ENCODE peak calls at places on chromosome 1, in nine cellular contexts. D, X, T, C, A, S, M, V and K are unnamed samples. For H3K4me1 and H3K27me3, the result is how much of the 10 kb centered on the place peaks cover.

GRCh38 chr1:44677201-44677520 is 2.6 kb downstream of the ARMH1 start:
- DNase-seq in D (peak), X (no peak), T (peak), C (peak), A (no peak), S (no peak), M (peak), V (no peak), K (no peak)

GRCh38 chr1:242129103-242129502 is 130.2 kb upstream of the MAP1LC3C start:
- DNase-seq in D (no peak), X (peak), T (peak), C (peak), A (no peak), S (no peak), M (no peak), V (no peak), K (no peak)

GRCh38 chr1:240806201-240806745 is 194.3 kb upstream of the GREM2 start:
- DNase-seq in D (no peak), X (no peak), T (no peak), C (no peak), A (no peak), S (no peak), M (peak), V (no peak), K (no peak)

GRCh38 chr1:14724234-14724633 is 125.7 kb downstream of the KAZN start:
- DNase-seq in D (peak), X (no peak), T (no peak), C (no peak), A (no peak), S (no peak), M (no peak), V (no peak), K (no peak)

GRCh38 chr1:219542828-219543518 is 69.9 kb downstream of the ZC3H11B start:
- DNase-seq in D (peak), X (no peak), T (no peak), C (no peak), A (no peak), S (no peak), M (peak), V (no peak), K (no peak)

GRCh38 chr1:205273551-205273982 is 45.8 kb downstream of the TMCC2 start:
- DNase-seq in D (no peak), X (peak), T (peak), C (peak), A (peak), S (peak), M (peak), V (peak), K (peak)

GRCh38 chr1:17355898-17356297 is 16.1 kb upstream of the PADI6 start:
- DNase-seq in D (no peak), X (no peak), T (no peak), C (no peak), A (no peak), S (no peak), M (no peak), V (no peak), K (no peak)

GRCh38 chr1:169796411-169796810 is 1.7 kb upstream of the METTL18 start:
- DNase-seq in D (no peak), X (no peak), T (no peak), C (no peak), A (no peak), S (no peak), M (no peak), V (no peak), K (no peak)

GRCh38 chr1:54016343-54017282 is 1.4 kb downstream of the LDLRAD1 start:
- DNase-seq in D (no peak), X (no peak), T (peak), C (no peak), A (no peak), S (no peak), M (peak), V (peak), K (no peak)

GRCh38 chr1:32111789-32112188 is 3.9 kb downstream of the KPNA6 start:
- DNase-seq in D (peak), X (no peak), T (peak), C (peak), A (no peak), S (no peak), M (peak), V (no peak), K (no peak)

GRCh38 chr1:47901001-47901575 is 96.1 kb downstream of the TRABD2B start:
- DNase-seq in D (no peak), X (no peak), T (no peak), C (no peak), A (no peak), S (no peak), M (no peak), V (peak), K (no peak)

GRCh38 chr1:237590381-237590780 is 300.3 kb downstream of the ZP4 start:
- DNase-seq in D (no peak), X (no peak), T (no peak), C (no peak), A (no peak), S (no peak), M (no peak), V (no peak), K (no peak)

GRCh38 chr1:239731079-239731744 is 344.8 kb downstream of the CHRM3 start:
- DNase-seq in D (no peak), X (no peak), T (no peak), C (no peak), A (no peak), S (no peak), M (no peak), V (no peak), K (no peak)

GRCh38 chr1:184753093-184753492 is 1.6 kb downstream of the EDEM3 start:
- DNase-seq in D (no peak), X (no peak), T (no peak), C (no peak), A (no peak), S (no peak), M (no peak), V (no peak), K (no peak)

DNA sequence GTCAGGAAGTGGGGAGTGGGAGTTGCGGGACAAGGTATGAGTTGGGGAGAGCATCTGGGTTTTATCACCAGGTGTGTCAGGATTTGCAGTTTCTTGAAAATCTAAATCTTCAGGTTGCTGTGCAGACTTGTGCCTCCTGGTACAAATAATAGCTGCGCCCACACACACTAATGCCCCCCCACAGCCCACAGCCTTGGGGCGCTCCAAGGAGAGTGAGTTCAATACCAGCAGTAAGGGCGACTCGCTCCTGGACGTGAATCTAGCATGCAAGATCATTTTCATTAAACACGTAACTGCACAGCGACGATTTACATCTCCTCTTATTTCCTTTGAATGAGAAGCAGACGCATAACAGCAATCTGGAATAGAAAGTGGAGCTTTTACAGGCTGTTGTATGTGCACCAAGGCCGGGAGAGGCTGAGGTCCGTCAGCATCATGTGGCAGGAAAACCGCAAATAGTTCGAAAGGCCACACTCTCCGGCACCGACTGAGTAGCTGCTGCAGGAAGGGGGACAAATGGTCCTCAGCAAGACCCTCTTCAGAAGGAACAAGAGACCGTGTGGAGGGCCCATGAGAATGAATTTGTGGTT is 439.6 kb downstream of the SMYD3 start:
- DNase-seq in D (peak), X (no peak), T (peak), C (no peak), A (no peak), S (no peak), M (peak), V (no peak), K (no peak)
- H3K4me3 ChIP-seq in D (no peak), X (no peak), T (no peak), C (no peak), A (no peak), S (no peak), M (no peak), V (no peak), K (no peak)

DNA sequence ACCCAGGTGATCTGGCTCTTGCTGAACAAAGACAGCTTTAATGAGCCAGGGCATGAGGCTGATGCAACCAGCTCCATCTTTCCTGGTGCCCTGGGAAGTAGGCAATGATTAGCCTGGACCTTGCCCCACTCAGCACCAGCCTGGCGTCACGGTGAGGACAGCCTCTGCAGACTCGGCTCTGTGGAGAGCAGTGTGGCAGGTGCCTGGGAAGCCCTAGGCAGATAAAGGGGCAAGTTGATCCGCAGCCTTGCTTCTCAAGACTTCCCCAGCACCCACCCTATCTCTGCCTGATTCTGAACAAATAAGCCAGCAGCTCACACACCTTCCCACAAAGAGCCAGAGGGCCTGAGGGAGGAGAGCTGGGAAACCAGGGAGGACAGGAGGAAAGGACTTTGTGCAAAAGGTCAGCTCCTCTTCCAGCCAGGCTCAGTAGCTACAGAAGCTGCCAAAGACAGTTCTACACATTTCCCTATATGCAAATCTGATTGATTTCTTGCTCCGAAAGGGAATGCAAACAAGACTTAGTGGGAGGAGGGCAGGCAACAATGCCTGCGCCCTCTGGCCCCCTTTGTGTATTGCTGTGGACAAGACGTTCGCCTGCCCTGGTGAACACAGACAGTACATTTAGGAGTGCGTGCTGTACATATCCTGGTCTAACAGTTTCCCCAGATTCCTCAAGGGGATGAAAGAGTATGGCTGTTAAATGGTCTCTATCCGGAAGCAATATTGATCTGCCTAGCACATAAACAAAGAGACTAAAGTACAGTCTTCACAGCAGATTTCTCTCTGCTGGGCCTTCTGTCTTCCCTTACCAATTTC is 63.8 kb downstream of the BCAR3 start:
- DNase-seq in D (no peak), X (no peak), T (no peak), C (no peak), A (no peak), S (no peak), M (no peak), V (no peak), K (no peak)
- H3K4me1 ChIP-seq in D (half or more), X (under half), T (under half), C (under half), A (under half), S (under half), M (under half), V (under half), K (under half)

DNA sequence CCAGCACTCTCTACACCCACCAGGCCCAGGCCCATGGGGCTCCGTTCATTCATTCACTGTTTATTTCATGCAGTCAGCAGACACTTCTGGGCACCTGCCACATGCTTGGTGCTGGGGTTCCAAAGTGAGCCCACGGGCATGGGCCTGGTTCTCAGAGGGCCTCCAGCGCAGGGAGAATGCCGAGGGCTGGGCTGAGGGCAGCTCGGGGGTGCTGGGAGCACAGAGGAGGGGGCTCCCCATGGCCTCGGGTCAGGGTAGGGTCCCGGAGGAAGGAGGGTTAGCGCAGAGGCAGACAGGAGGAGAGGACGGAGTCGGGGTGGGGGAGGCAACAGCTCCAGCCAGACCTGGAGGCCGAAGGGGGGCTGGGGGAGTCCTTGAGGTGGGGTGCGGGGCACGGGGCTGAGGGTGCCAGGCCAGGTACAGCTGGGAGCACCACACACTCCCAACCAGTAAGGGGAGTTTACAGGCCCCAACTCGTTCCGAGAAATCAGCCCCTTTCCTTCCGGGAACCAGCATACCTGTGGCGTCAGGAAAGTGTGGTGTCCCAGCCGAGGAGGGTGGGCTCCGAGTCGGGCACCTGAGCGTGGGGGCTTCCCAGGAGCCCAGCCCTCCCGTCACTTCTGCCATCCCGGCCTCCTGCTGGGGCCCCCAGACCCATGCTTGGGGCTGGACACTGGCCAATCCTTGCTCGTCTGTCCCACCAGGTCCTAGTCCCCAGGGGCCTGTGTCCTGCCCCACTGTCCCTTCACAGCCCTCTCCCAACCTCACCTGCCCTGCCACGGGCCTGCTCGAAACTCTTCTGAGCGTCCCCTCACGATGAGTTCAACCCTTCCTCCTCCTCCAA is 10.8 kb downstream of the ARHGEF16 start:
- DNase-seq in D (no peak), X (no peak), T (no peak), C (no peak), A (no peak), S (no peak), M (no peak), V (peak), K (no peak)
- H3K27me3 ChIP-seq in D (under half), X (under half), T (under half), C (under half), A (under half), S (under half), M (under half), V (under half), K (under half)

GRCh38 chr1:9652379-9653194 is 1.1 kb downstream of the PIK3CD start:
- DNase-seq in D (no peak), X (no peak), T (no peak), C (no peak), A (peak), S (no peak), M (peak), V (peak), K (peak)

GRCh38 chr1:9653195-9653782 is 1.8 kb downstream of the PIK3CD start:
- DNase-seq in D (no peak), X (peak), T (no peak), C (no peak), A (peak), S (no peak), M (no peak), V (no peak), K (peak)

GRCh38 chr1:9651565-9652378 is at the start of gene PIK3CD:
- DNase-seq in D (peak), X (peak), T (peak), C (peak), A (peak), S (no peak), M (peak), V (peak), K (no peak)

GRCh38 chr1:9653783-9654517 is 2.4 kb downstream of the PIK3CD start:
- DNase-seq in D (no peak), X (no peak), T (no peak), C (no peak), A (no peak), S (no peak), M (no peak), V (no peak), K (no peak)

DNA sequence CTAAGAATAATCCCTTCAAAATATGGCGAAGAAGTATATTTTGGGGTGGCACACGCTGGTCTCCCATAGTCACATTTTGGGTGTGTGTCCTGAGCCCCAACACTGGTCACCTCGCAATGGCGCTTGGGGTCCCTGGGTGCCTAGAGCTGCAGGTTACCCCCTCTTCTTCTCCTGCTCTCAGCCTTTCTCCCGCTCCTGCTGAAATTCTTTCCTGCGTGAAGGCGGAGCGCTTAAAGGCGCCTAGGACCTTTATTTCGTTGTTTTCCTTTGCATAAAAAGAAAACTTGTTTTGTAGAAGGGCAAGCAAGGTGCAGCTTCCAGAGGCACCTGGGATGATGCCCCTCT is 339 bp upstream of the PIK3CD start:
- DNase-seq in D (no peak), X (no peak), T (no peak), C (no peak), A (no peak), S (no peak), M (no peak), V (no peak), K (no peak)
- H3K4me3 ChIP-seq in D (peak), X (peak), T (no peak), C (peak), A (peak), S (peak), M (peak), V (no peak), K (peak)

GRCh38 chr1:65846911-65847310 is 54.2 kb downstream of the PDE4B start:
- DNase-seq in D (no peak), X (no peak), T (peak), C (no peak), A (no peak), S (no peak), M (no peak), V (no peak), K (no peak)
- H3K4me1 ChIP-seq in D (under half), X (under half), T (under half), C (under half), A (under half), S (under half), M (under half), V (under half), K (under half)

DNA sequence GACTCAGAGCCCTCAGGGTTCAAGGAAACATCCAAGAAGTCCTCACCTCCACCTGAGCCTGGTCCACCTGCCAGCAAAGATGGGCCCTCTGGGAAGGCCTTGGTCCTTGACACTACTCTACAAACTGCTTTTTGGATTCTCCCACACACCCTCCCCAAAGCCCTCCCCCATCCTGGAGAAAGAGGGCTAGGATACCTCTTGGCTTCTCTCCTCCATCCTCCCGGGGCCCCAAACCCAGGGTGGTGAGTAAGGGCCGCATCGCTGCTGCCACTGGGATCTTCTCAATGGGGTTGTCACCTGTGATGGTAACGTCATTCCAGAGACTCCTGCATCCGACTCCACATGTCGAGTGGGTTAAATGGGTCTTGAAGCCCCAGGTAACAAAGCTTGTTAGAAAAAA is 26.6 kb downstream of the MATN1 start:
- DNase-seq in D (no peak), X (no peak), T (no peak), C (no peak), A (no peak), S (no peak), M (no peak), V (peak), K (no peak)
- H3K27me3 ChIP-seq in D (under half), X (under half), T (under half), C (under half), A (under half), S (under half), M (under half), V (under half), K (under half)